ENCODE peak calls at places on chromosomes 1 and 21, in nine cellular contexts. T is sigmoid colon, Z is GM23338, J is breast epithelium, G is prostate gland, P is stomach, L is transverse colon, E is spleen, F is upper lobe of left lung. V is an unnamed sample.

GRCh38 chr1:226608699-226609505 is 60.3 kb downstream of the STUM start:
- DNase-seq in F (peak; percentile 63), E (peak; percentile 88), T (peak; percentile 78), L (peak; percentile 74), J (no peak), P (peak; percentile 72), Z (peak; percentile 91), G (peak; percentile 36), V (no peak)

GRCh38 chr1:165592945-165593823 is 37.9 kb upstream of the MGST3 start:
- DNase-seq in F (no peak), Z (peak; percentile 82), J (peak; percentile 70), T (peak; percentile 75), G (peak; percentile 68), P (peak; percentile 85), L (peak; percentile 76), E (peak; percentile 51), V (no peak)

GRCh38 chr1:95752515-95753381 is 518.7 kb downstream of the RWDD3 start:
- DNase-seq in P (no peak), L (no peak), G (no peak), Z (no peak), E (no peak), J (no peak), F (peak; percentile 34), T (no peak), V (no peak)

GRCh38 chr1:30342535-30343141 is 380.7 kb downstream of the MATN1 start:
- DNase-seq in F (peak; percentile 32), P (no peak), T (no peak), E (no peak), J (no peak), G (no peak), Z (peak; percentile 66), L (no peak), V (no peak)

GRCh38 chr1:216500273-216500967 is 77.2 kb upstream of the USH2A start:
- DNase-seq in L (no peak), F (no peak), J (no peak), T (no peak), Z (no peak), P (no peak), E (no peak), G (no peak), V (no peak)

GRCh38 chr1:98452162-98452561 is 209.4 kb upstream of the SNX7 start:
- DNase-seq in E (no peak), P (no peak), Z (no peak), F (no peak), T (no peak), J (no peak), L (no peak), G (no peak), V (no peak)

GRCh38 chr21:43884012-43884860 is 19.2 kb downstream of the AGPAT3 start:
- DNase-seq in P (peak; percentile 61), F (peak; percentile 63), J (no peak), E (peak; percentile 57), L (peak; percentile 83), T (no peak), Z (peak; percentile 24), G (no peak), V (no peak)

GRCh38 chr1:86757272-86757984 is 53.1 kb downstream of the SH3GLB1 start:
- DNase-seq in P (no peak), F (peak; percentile 3), T (peak; percentile 69), J (no peak), E (no peak), Z (no peak), G (peak; percentile 16), L (no peak), V (no peak)

GRCh38 chr1:66217021-66217420 is 316.9 kb upstream of the SGIP1 start:
- DNase-seq in G (no peak), P (no peak), F (no peak), E (no peak), Z (no peak), J (no peak), L (no peak), T (no peak), V (no peak)

GRCh38 chr1:47558601-47559593 is 121.1 kb downstream of the FOXD2 start:
- DNase-seq in G (peak; percentile 75), Z (no peak), F (no peak), L (peak; percentile 78), P (peak; percentile 87), T (no peak), J (no peak), E (no peak), V (no peak)

GRCh38 chr1:225863167-225863566 is 19.0 kb downstream of the TMEM63A start:
- DNase-seq in E (no peak), Z (no peak), F (no peak), T (peak; percentile 81), J (no peak), L (no peak), P (no peak), G (no peak), V (no peak)

GRCh38 chr1:207695943-207696342 is 51.0 kb downstream of the CR1L start:
- DNase-seq in E (no peak), G (no peak), Z (peak; percentile 39), T (no peak), L (no peak), J (no peak), P (no peak), F (no peak), V (no peak)

GRCh38 chr1:205301842-205302588 is 19.5 kb downstream of the NUAK2 start:
- DNase-seq in F (no peak), J (no peak), G (no peak), L (no peak), E (no peak), Z (no peak), T (no peak), P (no peak), V (no peak)

GRCh38 chr1:205303247-205303888 is 18.2 kb downstream of the NUAK2 start:
- DNase-seq in E (no peak), P (no peak), J (no peak), G (no peak), L (no peak), F (no peak), T (no peak), Z (no peak), V (no peak)

GRCh38 chr1:205304046-205304694 is 17.4 kb downstream of the NUAK2 start:
- DNase-seq in L (no peak), P (no peak), F (peak; percentile 79), Z (no peak), T (no peak), J (no peak), E (no peak), G (no peak), V (no peak)

GRCh38 chr1:205300149-205300548 is 21.4 kb downstream of the NUAK2 start:
- DNase-seq in E (no peak), Z (no peak), P (no peak), J (no peak), G (no peak), T (no peak), L (no peak), F (no peak), V (no peak)

GRCh38 chr1:205301220-205301821 is 20.2 kb downstream of the NUAK2 start:
- DNase-seq in J (no peak), Z (peak; percentile 100), F (peak; percentile 85), G (peak; percentile 42), L (peak; percentile 51), E (no peak), P (peak; percentile 87), T (no peak), V (no peak)
- H3K4me3 ChIP-seq in J (peak overlapping the region; percentile 7), Z (peak overlapping the region; percentile 32), F (no peak overlapping the region), G (no peak overlapping the region), L (no peak overlapping the region), E (no peak overlapping the region), P (no peak overlapping the region), T (no peak overlapping the region), V (no peak overlapping the region)

GRCh38 chr1:31576201-31576669 is at the start of gene TINAGL1:
- DNase-seq in E (no peak), P (peak; percentile 91), G (peak; percentile 85), F (peak; percentile 91), Z (peak; percentile 92), T (peak; percentile 81), L (peak; percentile 94), J (peak; percentile 69), V (no peak)
- TF ChIP-seq POLR2AphosphoS5 in E (peak; percentile 90), P (peak; percentile 96), G (peak; percentile 90), F (peak; percentile 81), Z (peak; percentile 60), T (peak; percentile 98), L (peak; percentile 97), J (peak; percentile 48), V (peak; percentile 64)

DNA sequence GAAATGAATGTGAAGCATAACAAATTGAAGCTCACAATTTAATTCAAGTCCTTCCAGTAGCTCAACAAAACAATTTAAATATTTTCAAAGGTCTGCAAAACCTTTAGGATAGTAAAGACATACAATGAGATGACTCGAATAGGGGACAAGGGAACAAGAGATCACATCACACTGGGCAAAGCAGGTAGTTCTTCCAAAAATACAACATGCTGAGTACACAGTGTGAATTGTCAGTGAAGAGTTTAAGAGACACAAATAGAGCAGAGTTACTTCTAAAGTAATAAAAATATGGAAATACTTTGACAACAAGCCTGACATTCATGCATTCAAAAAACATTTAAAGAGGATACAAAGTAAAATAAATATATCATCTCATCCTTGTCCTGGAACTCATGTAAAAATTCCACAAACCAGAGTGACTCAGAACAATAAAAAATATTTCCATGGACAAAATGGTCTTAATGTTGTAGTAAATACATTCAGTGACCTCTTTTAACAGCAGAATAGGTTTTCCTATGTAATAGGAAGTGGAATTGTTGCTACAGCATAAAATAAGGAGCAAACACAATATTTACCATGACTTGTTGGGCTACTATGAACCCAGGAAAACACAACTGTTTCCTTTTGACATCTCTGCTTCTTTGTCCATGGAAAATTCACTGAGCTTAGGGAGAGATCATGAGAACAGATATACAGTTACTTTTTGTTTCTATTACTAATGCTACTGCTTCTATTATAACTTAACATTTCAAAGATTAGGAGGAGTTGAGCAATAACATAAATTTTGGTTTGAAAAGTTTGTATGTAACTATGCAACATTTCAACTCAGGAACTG is 83.7 kb upstream of the BCL10 start:
- DNase-seq in T (no peak), J (no peak), E (no peak), Z (no peak), G (no peak), F (no peak), L (no peak), P (no peak), V (no peak)
- H3K27ac ChIP-seq in T (no peak overlapping the region), J (no peak overlapping the region), E (peak overlapping the region; percentile 14), Z (no peak overlapping the region), G (peak overlapping the region; percentile 38), F (no peak overlapping the region), L (peak overlapping the region; percentile 40), P (no peak overlapping the region), V (peak overlapping the region; percentile 38)

GRCh38 chr1:94247146-94248094 is 10.0 kb upstream of the ARHGAP29 start:
- DNase-seq in T (peak; percentile 82), P (peak; percentile 89), G (peak; percentile 73), E (peak; percentile 91), F (peak; percentile 96), Z (peak; percentile 89), L (peak; percentile 79), J (peak; percentile 84), V (no peak)

GRCh38 chr1:94246692-94247145 is 9.3 kb upstream of the ARHGAP29 start:
- DNase-seq in Z (peak; percentile 29), E (no peak), L (no peak), F (no peak), G (no peak), J (no peak), T (no peak), P (no peak), V (no peak)

GRCh38 chr1:94244816-94245215 is 7.4 kb upstream of the ARHGAP29 start:
- DNase-seq in E (no peak), L (no peak), F (no peak), T (no peak), P (no peak), Z (no peak), G (no peak), J (no peak), V (no peak)

GRCh38 chr1:94243665-94244064 is 6.3 kb upstream of the ARHGAP29 start:
- DNase-seq in E (no peak), J (no peak), P (no peak), F (no peak), L (no peak), G (no peak), Z (no peak), T (no peak), V (no peak)

GRCh38 chr1:94245747-94246438 is 8.5 kb upstream of the ARHGAP29 start:
- DNase-seq in G (no peak), T (no peak), J (no peak), L (no peak), F (no peak), E (no peak), Z (no peak), P (no peak), V (no peak)
- H3K4me3 ChIP-seq in G (peak overlapping the region; percentile 84), T (no peak overlapping the region), J (peak overlapping the region; percentile 88), L (no peak overlapping the region), F (no peak overlapping the region), E (peak overlapping the region; percentile 43), Z (peak overlapping the region; percentile 64), P (no peak overlapping the region), V (peak overlapping the region; percentile 66)